ENCODE peak calls at places on chromosomes 5 and 9, in four cellular contexts. F is thyroid gland, A is RWPE2, Z is ascending aorta. L is an unnamed sample.

GRCh38 chr9:128390813-128391711 is 19.9 kb downstream of the URM1 start:
- DNase-seq in F (no peak), A (no peak), Z (no peak), L (no peak)

GRCh38 chr9:77839459-77840140 is 191.5 kb upstream of the GNA14 start:
- DNase-seq in F (no peak), A (no peak), Z (no peak), L (no peak)

GRCh38 chr9:88660611-88661010 is 125.6 kb downstream of the NXNL2 start:
- DNase-seq in F (peak; percentile 50), A (no peak), Z (no peak), L (peak; percentile 36)

GRCh38 chr5:78490709-78491485 is 130.5 kb downstream of the SCAMP1 start:
- DNase-seq in F (no peak), A (no peak), Z (no peak), L (no peak)

GRCh38 chr9:113317777-113318176 is 14.6 kb upstream of the RNF183 start:
- DNase-seq in F (no peak), A (no peak), Z (no peak), L (no peak)

GRCh38 chr5:66615136-66615535 is 18.9 kb downstream of the MAST4 start:
- DNase-seq in F (no peak), A (no peak), Z (no peak), L (no peak)

GRCh38 chr5:172860520-172861443 is 26.7 kb downstream of the ERGIC1 start:
- DNase-seq in F (peak; percentile 80), A (peak; percentile 88), Z (peak; percentile 97), L (no peak)

GRCh38 chr9:13719981-13720380 is 440.5 kb upstream of the MPDZ start:
- DNase-seq in F (no peak), A (no peak), Z (no peak), L (no peak)

GRCh38 chr5:152634596-152634995 is 229.5 kb upstream of the NMUR2 start:
- DNase-seq in F (peak; percentile 16), A (no peak), Z (peak; percentile 66), L (no peak)

GRCh38 chr5:35924950-35925722 is 13.3 kb downstream of the CAPSL start:
- DNase-seq in F (peak; percentile 45), A (peak; percentile 86), Z (peak; percentile 67), L (peak; percentile 59)

GRCh38 chr9:111566234-111566633 is 33.2 kb downstream of the PTGR1 start:
- DNase-seq in F (peak; percentile 37), A (no peak), Z (no peak), L (no peak)

GRCh38 chr5:139654875-139655491 is 6.8 kb downstream of the CXXC5 start:
- DNase-seq in F (no peak), A (no peak), Z (no peak), L (peak; percentile 71)

GRCh38 chr5:169160405-169160901 is 140.5 kb downstream of the SLIT3 start:
- DNase-seq in F (no peak), A (no peak), Z (peak; percentile 68), L (no peak)

GRCh38 chr5:178768371-178769260 is 38.2 kb upstream of the ZNF354A start:
- DNase-seq in F (no peak), A (no peak), Z (no peak), L (no peak)

GRCh38 chr5:160166069-160166972 is 47.1 kb upstream of the PWWP2A start:
- DNase-seq in F (no peak), A (no peak), Z (no peak), L (no peak)

GRCh38 chr5:33558489-33558888 is 117.7 kb downstream of the TARS1 start:
- DNase-seq in F (no peak), A (no peak), Z (no peak), L (no peak)

GRCh38 chr5:181198905-181199519 is 6.0 kb downstream of the TRIM7 start:
- DNase-seq in F (no peak), A (no peak), Z (no peak), L (no peak)

GRCh38 chr9:78860806-78861475 is 564.0 kb downstream of the PSAT1 start:
- DNase-seq in F (no peak), A (no peak), Z (no peak), L (no peak)

GRCh38 chr5:175798626-175799025 is 72.8 kb upstream of the CPLX2 start:
- DNase-seq in F (no peak), A (no peak), Z (no peak), L (no peak)

GRCh38 chr9:130010151-130010988 is 32.6 kb downstream of the FNBP1 start:
- DNase-seq in F (peak; percentile 25), A (no peak), Z (no peak), L (no peak)

GRCh38 chr9:96382175-96382574 is 1.3 kb downstream of the SLC35D2 start:
- DNase-seq in F (no peak), A (no peak), Z (no peak), L (no peak)

GRCh38 chr5:175202461-175203065 is 241.4 kb downstream of the DRD1 start:
- DNase-seq in F (peak; percentile 27), A (no peak), Z (no peak), L (peak; percentile 40)

GRCh38 chr9:129333613-129333960 is 155.5 kb upstream of the IER5L start:
- DNase-seq in F (peak; percentile 60), A (no peak), Z (no peak), L (no peak)

GRCh38 chr9:119216891-119217290 is 152.3 kb downstream of the BRINP1 start:
- DNase-seq in F (peak; percentile 9), A (no peak), Z (no peak), L (no peak)

GRCh38 chr9:120412425-120412951 is 167.5 kb downstream of the CDK5RAP2 start:
- DNase-seq in F (no peak), A (no peak), Z (no peak), L (no peak)

GRCh38 chr5:116626272-116626723 is 51.7 kb upstream of the SEMA6A start:
- DNase-seq in F (peak; percentile 90), A (no peak), Z (peak; percentile 82), L (peak; percentile 61)

GRCh38 chr5:83632874-83633273 is 87.8 kb downstream of the HAPLN1 start:
- DNase-seq in F (no peak), A (no peak), Z (no peak), L (no peak)

GRCh38 chr5:96431376-96432244 is 1.4 kb downstream of the PCSK1 start:
- DNase-seq in F (no peak), A (no peak), Z (no peak), L (peak; percentile 40)

GRCh38 chr9:33044162-33044673 is 19.1 kb downstream of the DNAJA1 start:
- DNase-seq in F (peak; percentile 79), A (peak; percentile 76), Z (peak; percentile 95), L (peak; percentile 85)

GRCh38 chr5:3122985-3123762 is 371.7 kb upstream of the IRX2 start:
- DNase-seq in F (no peak), A (no peak), Z (no peak), L (no peak)

DNA sequence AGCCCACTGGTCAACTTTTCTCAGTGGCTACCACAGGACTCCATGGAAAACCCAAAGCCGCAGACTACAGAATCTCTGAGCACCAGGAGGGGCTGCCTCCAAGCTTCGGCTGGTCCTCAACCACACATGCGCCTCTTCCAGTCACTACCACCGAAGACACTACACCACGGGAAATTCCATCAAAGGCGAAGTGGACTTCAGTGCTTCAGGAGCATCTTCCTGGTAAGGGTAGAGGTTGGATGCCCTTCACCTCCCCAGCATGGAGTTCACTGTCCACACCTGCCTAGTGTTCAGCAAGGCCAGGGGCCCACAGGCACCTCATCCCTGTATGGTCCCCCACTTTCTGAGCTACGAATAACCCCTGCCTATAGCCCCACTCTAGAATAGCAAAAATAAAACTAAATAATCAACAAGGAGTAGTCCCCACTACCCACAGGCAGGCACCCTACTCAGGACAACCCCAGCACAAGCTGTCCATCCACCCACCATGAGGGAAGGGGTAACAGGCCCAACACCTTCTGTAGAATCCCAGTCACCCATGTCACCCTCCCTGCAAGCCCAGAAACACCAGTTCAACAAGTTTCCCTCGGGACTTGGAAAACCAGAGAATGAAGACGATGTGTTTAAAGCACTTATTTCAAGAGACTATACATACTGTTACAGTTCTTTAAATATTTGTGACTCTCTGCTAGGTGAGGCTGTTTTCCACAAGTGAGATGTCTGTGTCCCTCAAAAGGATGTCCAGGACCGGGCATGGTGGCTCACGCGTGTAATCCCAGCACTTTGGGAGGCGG is 2.6 kb downstream of the VDAC1 start:
- DNase-seq in F (no peak), A (no peak), Z (no peak), L (no peak)
- H3K4me3 ChIP-seq in F (no peak overlapping the region), A (peak overlapping the region; percentile 97), Z (peak overlapping the region; percentile 97), L (peak overlapping the region; percentile 97)

GRCh38 chr5:14264605-14265316 is 121.6 kb downstream of the TRIO start:
- DNase-seq in F (peak; percentile 91), A (peak; percentile 98), Z (peak; percentile 93), L (peak; percentile 96)
- H3K4me1 ChIP-seq in F (peaks cover 22% of the 10 kb centered on the region), A (peaks cover 75% of the 10 kb centered on the region), Z (peaks cover 13% of the 10 kb centered on the region), L (peaks cover 55% of the 10 kb centered on the region)

GRCh38 chr5:146945722-146946121 is 67.2 kb upstream of the PPP2R2B start:
- DNase-seq in F (no peak), A (no peak), Z (no peak), L (no peak)

GRCh38 chr5:146948666-146949065 is 70.1 kb upstream of the PPP2R2B start:
- DNase-seq in F (no peak), A (no peak), Z (no peak), L (no peak)

GRCh38 chr5:146952168-146952567 is 73.6 kb upstream of the PPP2R2B start:
- DNase-seq in F (no peak), A (no peak), Z (no peak), L (no peak)

GRCh38 chr5:146944764-146945710 is 66.5 kb upstream of the PPP2R2B start:
- DNase-seq in F (no peak), A (no peak), Z (no peak), L (no peak)

DNA sequence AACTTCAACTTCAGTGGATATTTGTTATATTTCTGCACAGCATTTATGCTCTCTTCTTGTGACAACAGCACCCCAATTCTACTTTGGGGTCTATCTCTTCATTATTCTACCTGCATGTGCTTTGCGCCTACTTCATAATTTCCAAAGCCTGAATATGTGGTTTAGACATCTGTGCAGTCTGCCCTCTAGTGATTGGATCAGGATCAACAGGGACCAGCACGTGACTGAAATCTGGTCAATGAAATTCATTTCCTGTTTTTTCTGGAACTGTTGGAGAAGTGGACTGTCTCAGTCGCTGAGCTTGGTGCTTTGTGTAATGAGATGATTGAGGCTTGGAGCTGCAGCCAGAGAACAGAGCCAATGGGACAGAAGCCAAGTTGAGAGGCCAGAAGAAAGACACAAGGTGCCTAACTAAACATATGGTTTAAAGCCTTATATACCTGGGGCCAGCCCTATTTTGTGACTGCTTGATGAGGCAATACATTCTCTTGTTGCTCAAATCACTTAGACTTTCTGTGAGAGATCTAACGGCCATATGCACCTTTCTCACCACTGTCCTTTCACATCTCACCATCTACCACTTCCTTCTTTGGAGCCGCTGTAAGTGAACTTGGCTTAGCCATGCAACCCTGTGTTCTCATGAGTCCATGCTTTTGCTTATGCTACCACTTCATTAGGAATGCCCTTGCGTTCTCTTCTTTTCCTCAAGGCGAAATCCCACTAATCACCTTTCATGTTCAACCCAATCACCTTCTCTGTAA is 68.8 kb upstream of the PPP2R2B start:
- DNase-seq in F (no peak), A (no peak), Z (no peak), L (peak; percentile 59)
- TF ChIP-seq CTCF in F (peak; percentile 16), A (peak; percentile 65), Z (no peak), L (peak; percentile 76)

DNA sequence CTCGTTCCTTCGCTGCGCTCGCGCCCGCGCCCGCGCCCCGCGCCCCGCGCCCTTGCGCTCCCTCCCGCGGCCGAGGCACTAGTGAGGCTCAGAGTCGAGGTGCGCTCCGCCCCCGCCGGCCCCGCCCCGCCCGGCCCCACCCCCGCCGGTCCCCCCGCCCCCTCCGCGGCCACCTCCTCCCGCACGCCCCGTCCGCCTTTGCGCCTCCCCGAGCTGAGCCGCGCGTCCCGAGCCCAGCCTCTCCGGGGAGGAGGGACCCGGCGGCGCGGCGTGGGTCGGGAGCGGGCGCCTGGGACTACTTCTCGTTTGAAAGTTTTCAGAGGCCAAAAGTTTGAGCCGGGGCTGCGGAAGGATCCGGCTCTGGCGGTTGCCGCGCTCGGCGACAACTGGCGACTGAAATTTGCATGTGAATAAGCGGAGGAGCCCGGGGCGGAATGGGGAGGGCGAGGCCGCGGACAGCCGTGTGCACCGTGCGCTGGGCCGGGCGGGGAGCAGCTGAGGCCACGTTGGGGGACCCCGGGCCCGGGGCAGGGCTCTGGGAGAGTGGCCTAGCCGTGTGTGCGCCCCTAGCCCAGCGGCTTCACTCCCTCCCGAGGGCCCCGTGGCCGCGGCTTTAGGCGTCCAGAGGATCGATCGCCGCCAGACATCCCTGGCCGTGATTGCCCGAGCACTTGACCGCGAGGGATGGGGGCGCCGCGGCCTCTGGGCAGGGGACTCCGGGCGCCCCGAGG is at the start of gene NOTCH1:
- DNase-seq in F (peak; percentile 93), A (peak; percentile 92), Z (peak; percentile 96), L (peak; percentile 63)
- H3K4me3 ChIP-seq in F (peak within 1 kb of the TSS; percentile 37), A (peak within 1 kb of the TSS; percentile 99), Z (peak within 1 kb of the TSS; percentile 68), L (peak within 1 kb of the TSS; percentile 49)